ENCODE peak calls at places on chromosomes 16 and 17, in seven cellular contexts. One of them, this sample, is unnamed.

GRCh38 chr17:78088529-78088928 is 40.0 kb downstream of the TMC6 start:
- DNase-seq in CD8-positive, alpha-beta T cell: no peak
- DNase-seq in non-pigmented ciliary epithelial cell: no peak
- DNase-seq in neuronal stem cell: no peak
- DNase-seq in T-helper 1 cell: no peak
- DNase-seq in stimulated activated CD4-positive, alpha-beta T cell treated with anti-CD3 and anti-CD28 coated beads, Interleukin-15, amount 100 ng/mL, for 1 hour: no peak
- DNase-seq in cardiac muscle cell: no peak
- DNase-seq in this sample: no peak

GRCh38 chr17:14125518-14126125 is 56.3 kb downstream of the COX10 start:
- DNase-seq in CD8-positive, alpha-beta T cell: no peak
- DNase-seq in non-pigmented ciliary epithelial cell: no peak
- DNase-seq in neuronal stem cell: no peak
- DNase-seq in T-helper 1 cell: no peak
- DNase-seq in stimulated activated CD4-positive, alpha-beta T cell treated with anti-CD3 and anti-CD28 coated beads, Interleukin-15, amount 100 ng/mL, for 1 hour: no peak
- DNase-seq in cardiac muscle cell: no peak
- DNase-seq in this sample: no peak

GRCh38 chr17:82257473-82257872 is 16.0 kb downstream of the CSNK1D start:
- DNase-seq in CD8-positive, alpha-beta T cell: peak; percentile 83
- DNase-seq in non-pigmented ciliary epithelial cell: no peak
- DNase-seq in neuronal stem cell: no peak
- DNase-seq in T-helper 1 cell: no peak
- DNase-seq in stimulated activated CD4-positive, alpha-beta T cell treated with anti-CD3 and anti-CD28 coated beads, Interleukin-15, amount 100 ng/mL, for 1 hour: no peak
- DNase-seq in cardiac muscle cell: peak; percentile 47
- DNase-seq in this sample: no peak

GRCh38 chr17:301681-302299 is 50.8 kb downstream of the RPH3AL start:
- DNase-seq in CD8-positive, alpha-beta T cell: no peak
- DNase-seq in non-pigmented ciliary epithelial cell: no peak
- DNase-seq in neuronal stem cell: no peak
- DNase-seq in T-helper 1 cell: no peak
- DNase-seq in stimulated activated CD4-positive, alpha-beta T cell treated with anti-CD3 and anti-CD28 coated beads, Interleukin-15, amount 100 ng/mL, for 1 hour: no peak
- DNase-seq in cardiac muscle cell: peak; percentile 54
- DNase-seq in this sample: no peak

GRCh38 chr17:2723997-2724782 is 12.6 kb upstream of the CLUH start:
- DNase-seq in CD8-positive, alpha-beta T cell: no peak
- DNase-seq in non-pigmented ciliary epithelial cell: no peak
- DNase-seq in neuronal stem cell: peak; percentile 32
- DNase-seq in T-helper 1 cell: no peak
- DNase-seq in stimulated activated CD4-positive, alpha-beta T cell treated with anti-CD3 and anti-CD28 coated beads, Interleukin-15, amount 100 ng/mL, for 1 hour: no peak
- DNase-seq in cardiac muscle cell: no peak
- DNase-seq in this sample: peak; percentile 51

GRCh38 chr17:1005361-1005946 is 8.5 kb downstream of the TIMM22 start:
- DNase-seq in CD8-positive, alpha-beta T cell: no peak
- DNase-seq in non-pigmented ciliary epithelial cell: no peak
- DNase-seq in neuronal stem cell: no peak
- DNase-seq in T-helper 1 cell: no peak
- DNase-seq in stimulated activated CD4-positive, alpha-beta T cell treated with anti-CD3 and anti-CD28 coated beads, Interleukin-15, amount 100 ng/mL, for 1 hour: no peak
- DNase-seq in cardiac muscle cell: peak; percentile 80
- DNase-seq in this sample: no peak

GRCh38 chr16:81632392-81633146 is 146.5 kb upstream of the PLCG2 start:
- DNase-seq in CD8-positive, alpha-beta T cell: peak; percentile 93
- DNase-seq in non-pigmented ciliary epithelial cell: no peak
- DNase-seq in neuronal stem cell: no peak
- DNase-seq in T-helper 1 cell: peak; percentile 27
- DNase-seq in stimulated activated CD4-positive, alpha-beta T cell treated with anti-CD3 and anti-CD28 coated beads, Interleukin-15, amount 100 ng/mL, for 1 hour: peak; percentile 57
- DNase-seq in cardiac muscle cell: peak; percentile 27
- DNase-seq in this sample: no peak

GRCh38 chr16:53910990-53911389 is 207.0 kb downstream of the FTO start:
- DNase-seq in CD8-positive, alpha-beta T cell: no peak
- DNase-seq in non-pigmented ciliary epithelial cell: no peak
- DNase-seq in neuronal stem cell: no peak
- DNase-seq in T-helper 1 cell: no peak
- DNase-seq in stimulated activated CD4-positive, alpha-beta T cell treated with anti-CD3 and anti-CD28 coated beads, Interleukin-15, amount 100 ng/mL, for 1 hour: no peak
- DNase-seq in cardiac muscle cell: no peak
- DNase-seq in this sample: no peak

GRCh38 chr16:87816507-87817100 is 50.8 kb upstream of the KLHDC4 start:
- DNase-seq in CD8-positive, alpha-beta T cell: peak; percentile 4
- DNase-seq in non-pigmented ciliary epithelial cell: no peak
- DNase-seq in neuronal stem cell: no peak
- DNase-seq in T-helper 1 cell: no peak
- DNase-seq in stimulated activated CD4-positive, alpha-beta T cell treated with anti-CD3 and anti-CD28 coated beads, Interleukin-15, amount 100 ng/mL, for 1 hour: no peak
- DNase-seq in cardiac muscle cell: no peak
- DNase-seq in this sample: no peak

GRCh38 chr17:82386881-82387498 is 15.4 kb downstream of the UTS2R start:
- DNase-seq in CD8-positive, alpha-beta T cell: no peak
- DNase-seq in non-pigmented ciliary epithelial cell: no peak
- DNase-seq in neuronal stem cell: no peak
- DNase-seq in T-helper 1 cell: no peak
- DNase-seq in stimulated activated CD4-positive, alpha-beta T cell treated with anti-CD3 and anti-CD28 coated beads, Interleukin-15, amount 100 ng/mL, for 1 hour: no peak
- DNase-seq in cardiac muscle cell: no peak
- DNase-seq in this sample: no peak

GRCh38 chr17:63740464-63741181 is 976 bp downstream of the STRADA start:
- DNase-seq in CD8-positive, alpha-beta T cell: no peak
- DNase-seq in non-pigmented ciliary epithelial cell: no peak
- DNase-seq in neuronal stem cell: no peak
- DNase-seq in T-helper 1 cell: no peak
- DNase-seq in stimulated activated CD4-positive, alpha-beta T cell treated with anti-CD3 and anti-CD28 coated beads, Interleukin-15, amount 100 ng/mL, for 1 hour: no peak
- DNase-seq in cardiac muscle cell: peak; percentile 6
- DNase-seq in this sample: no peak

GRCh38 chr17:1082579-1082978 is 85.7 kb downstream of the TIMM22 start:
- DNase-seq in CD8-positive, alpha-beta T cell: no peak
- DNase-seq in non-pigmented ciliary epithelial cell: no peak
- DNase-seq in neuronal stem cell: no peak
- DNase-seq in T-helper 1 cell: no peak
- DNase-seq in stimulated activated CD4-positive, alpha-beta T cell treated with anti-CD3 and anti-CD28 coated beads, Interleukin-15, amount 100 ng/mL, for 1 hour: no peak
- DNase-seq in cardiac muscle cell: peak; percentile 54
- DNase-seq in this sample: no peak

GRCh38 chr16:9123871-9124270 is 32.4 kb downstream of the HAPSTR1 start:
- DNase-seq in CD8-positive, alpha-beta T cell: no peak
- DNase-seq in non-pigmented ciliary epithelial cell: no peak
- DNase-seq in neuronal stem cell: no peak
- DNase-seq in T-helper 1 cell: no peak
- DNase-seq in stimulated activated CD4-positive, alpha-beta T cell treated with anti-CD3 and anti-CD28 coated beads, Interleukin-15, amount 100 ng/mL, for 1 hour: no peak
- DNase-seq in cardiac muscle cell: no peak
- DNase-seq in this sample: no peak

GRCh38 chr16:53945996-53946395 is 242.0 kb downstream of the FTO start:
- DNase-seq in CD8-positive, alpha-beta T cell: no peak
- DNase-seq in non-pigmented ciliary epithelial cell: peak; percentile 22
- DNase-seq in neuronal stem cell: peak; percentile 50
- DNase-seq in T-helper 1 cell: no peak
- DNase-seq in stimulated activated CD4-positive, alpha-beta T cell treated with anti-CD3 and anti-CD28 coated beads, Interleukin-15, amount 100 ng/mL, for 1 hour: no peak
- DNase-seq in cardiac muscle cell: peak; percentile 80
- DNase-seq in this sample: no peak

GRCh38 chr17:48153711-48154642 is 46.4 kb downstream of the SNX11 start:
- DNase-seq in CD8-positive, alpha-beta T cell: no peak
- DNase-seq in non-pigmented ciliary epithelial cell: peak; percentile 14
- DNase-seq in neuronal stem cell: no peak
- DNase-seq in T-helper 1 cell: no peak
- DNase-seq in stimulated activated CD4-positive, alpha-beta T cell treated with anti-CD3 and anti-CD28 coated beads, Interleukin-15, amount 100 ng/mL, for 1 hour: no peak
- DNase-seq in cardiac muscle cell: peak; percentile 60
- DNase-seq in this sample: peak; percentile 63

GRCh38 chr16:16073884-16074781 is 124.7 kb downstream of the ABCC1 start:
- DNase-seq in CD8-positive, alpha-beta T cell: no peak
- DNase-seq in non-pigmented ciliary epithelial cell: peak; percentile 77
- DNase-seq in neuronal stem cell: peak; percentile 18
- DNase-seq in T-helper 1 cell: no peak
- DNase-seq in stimulated activated CD4-positive, alpha-beta T cell treated with anti-CD3 and anti-CD28 coated beads, Interleukin-15, amount 100 ng/mL, for 1 hour: no peak
- DNase-seq in cardiac muscle cell: peak; percentile 96
- DNase-seq in this sample: peak; percentile 56

GRCh38 chr16:75112281-75113045 is 4.1 kb downstream of the LDHD start:
- DNase-seq in CD8-positive, alpha-beta T cell: no peak
- DNase-seq in non-pigmented ciliary epithelial cell: no peak
- DNase-seq in neuronal stem cell: no peak
- DNase-seq in T-helper 1 cell: no peak
- DNase-seq in stimulated activated CD4-positive, alpha-beta T cell treated with anti-CD3 and anti-CD28 coated beads, Interleukin-15, amount 100 ng/mL, for 1 hour: no peak
- DNase-seq in cardiac muscle cell: no peak
- DNase-seq in this sample: no peak

This sample was measured in nephron progenitor cell.